ENCODE peak calls at places on chromosomes 12 and 14, in eight cellular contexts. D is CD4-positive, alpha-beta T cell; F is ovary; Z is neuronal stem cell; R is CD8-positive, alpha-beta T cell; H is astrocyte; X is naive thymus-derived CD4-positive, alpha-beta T cell; M is trophoblast cell. G is an unnamed sample.

GRCh38 chr14:100317897-100318808 is 5.0 kb upstream of the SLC25A47 start:
- DNase-seq in D (peak; percentile 70), F (peak; percentile 69), R (peak; percentile 80), M (peak; percentile 57), X (peak; percentile 58), H (peak; percentile 14), Z (no peak), G (peak; percentile 60)

GRCh38 chr14:99596772-99597171 is 7.2 kb downstream of the CCDC85C start:
- DNase-seq in R (no peak), X (no peak), D (no peak), H (no peak), F (no peak), Z (no peak), M (no peak), G (no peak)

GRCh38 chr12:114045333-114045732 is 79.2 kb upstream of the RBM19 start:
- DNase-seq in X (no peak), R (no peak), D (no peak), H (no peak), M (no peak), Z (no peak), F (no peak), G (no peak)

GRCh38 chr12:21710944-21711343 is 53.3 kb upstream of the LDHB start:
- DNase-seq in Z (no peak), M (no peak), X (no peak), H (no peak), R (no peak), D (no peak), F (no peak), G (no peak)

GRCh38 chr12:48765753-48766162 is 23.1 kb downstream of the ADCY6 start:
- DNase-seq in Z (no peak), H (no peak), D (no peak), M (no peak), F (peak; percentile 84), X (no peak), R (no peak), G (no peak)

GRCh38 chr12:111268738-111269572 is 99.9 kb downstream of the PHETA1 start:
- DNase-seq in R (peak; percentile 11), X (no peak), M (no peak), Z (no peak), F (no peak), H (no peak), D (no peak), G (no peak)

GRCh38 chr12:77019920-77020319 is 45.4 kb downstream of the E2F7 start:
- DNase-seq in H (no peak), Z (no peak), X (no peak), M (no peak), R (no peak), F (no peak), D (no peak), G (no peak)

GRCh38 chr14:100825691-100826331 is at the start of gene MEG3:
- DNase-seq in F (peak; percentile 80), R (no peak), M (no peak), Z (no peak), D (no peak), X (no peak), H (peak; percentile 70), G (no peak)

GRCh38 chr14:68479247-68479646 is 313.6 kb downstream of the ZFP36L1 start:
- DNase-seq in D (no peak), X (no peak), R (no peak), F (no peak), Z (no peak), H (no peak), M (peak; percentile 64), G (no peak)

GRCh38 chr12:93524386-93525133 is 47.9 kb upstream of the SOCS2 start:
- DNase-seq in R (no peak), H (no peak), Z (no peak), X (no peak), M (no peak), F (no peak), D (no peak), G (no peak)

GRCh38 chr12:117165342-117165741 is 24.9 kb downstream of the FBXO21 start:
- DNase-seq in X (no peak), M (no peak), H (no peak), F (no peak), R (no peak), Z (no peak), D (no peak), G (no peak)

GRCh38 chr14:105493921-105494605 is 3.0 kb downstream of the TEDC1 start:
- DNase-seq in F (no peak), D (no peak), R (no peak), X (no peak), Z (no peak), H (no peak), M (no peak), G (no peak)

GRCh38 chr14:32404784-32405573 is 75.9 kb downstream of the AKAP6 start:
- DNase-seq in Z (no peak), R (no peak), D (no peak), F (no peak), M (no peak), X (no peak), H (no peak), G (no peak)

GRCh38 chr12:34384693-34385092 is 362.4 kb downstream of the ALG10 start:
- DNase-seq in Z (no peak), M (no peak), R (no peak), X (no peak), H (no peak), F (no peak), D (no peak), G (no peak)
- H3K9me3 ChIP-seq in Z (no peaks in the 10 kb centered on the region), M (peaks cover 100% of the 10 kb centered on the region), R (no peaks in the 10 kb centered on the region), X (no peaks in the 10 kb centered on the region), H (peaks cover 12% of the 10 kb centered on the region), F (no peaks in the 10 kb centered on the region), D (peaks cover 29% of the 10 kb centered on the region), G (no peaks in the 10 kb centered on the region)

DNA sequence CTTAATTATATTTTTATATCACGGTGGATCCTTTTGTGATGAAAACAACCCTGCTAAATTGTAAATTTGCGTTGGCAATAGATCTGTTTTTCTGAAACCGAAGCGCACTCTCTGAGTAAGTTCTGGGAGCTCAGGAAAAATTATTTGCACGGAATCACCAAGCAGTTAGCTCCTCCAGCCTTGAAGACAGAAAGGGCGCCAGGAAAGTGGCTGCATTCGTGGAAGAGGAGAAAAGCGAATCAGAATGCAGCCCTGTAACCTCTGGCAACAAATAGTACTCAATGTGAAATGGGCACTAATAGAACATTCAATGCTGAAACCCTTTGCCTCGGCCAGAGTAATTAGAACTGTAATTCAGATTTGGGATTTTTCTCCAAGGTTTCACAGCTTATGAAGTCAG is 251.6 kb downstream of the EGLN3 start:
- DNase-seq in F (peak; percentile 13), Z (no peak), D (no peak), M (no peak), H (no peak), X (no peak), R (no peak), G (no peak)
- H3K27me3 ChIP-seq in F (no peaks in the 10 kb centered on the region), Z (no peaks in the 10 kb centered on the region), D (no peaks in the 10 kb centered on the region), M (no peaks in the 10 kb centered on the region), H (no peaks in the 10 kb centered on the region), X (no peaks in the 10 kb centered on the region), R (no peaks in the 10 kb centered on the region), G (peaks cover 12% of the 10 kb centered on the region)

GRCh38 chr12:60602601-60603000 is 1006.8 kb downstream of the SLC16A7 start:
- DNase-seq in R (no peak), Z (no peak), X (no peak), H (no peak), M (no peak), D (no peak), F (no peak), G (no peak)
- H3K9me3 ChIP-seq in R (no peaks in the 10 kb centered on the region), Z (no peaks in the 10 kb centered on the region), X (no peaks in the 10 kb centered on the region), H (no peaks in the 10 kb centered on the region), M (no peaks in the 10 kb centered on the region), D (no peaks in the 10 kb centered on the region), F (no peaks in the 10 kb centered on the region), G (no peaks in the 10 kb centered on the region)

DNA sequence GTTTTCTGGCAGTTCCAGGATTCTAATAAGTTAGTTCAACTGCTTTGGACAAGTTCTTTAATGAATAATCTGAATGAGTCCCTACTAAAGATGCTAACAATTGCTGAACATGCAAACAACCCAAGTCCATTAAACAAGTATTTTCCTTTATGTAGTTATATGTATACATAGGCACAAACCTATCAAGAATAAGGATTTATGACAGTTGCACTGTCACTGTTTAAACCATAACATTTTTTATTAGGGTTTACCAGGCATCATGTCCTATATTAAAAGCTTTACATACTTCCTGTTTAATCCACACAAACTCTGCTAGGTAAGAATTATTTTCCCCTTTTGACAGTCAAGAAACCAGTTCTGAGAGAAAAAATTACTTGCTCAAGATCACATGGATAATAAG is 31.9 kb upstream of the COCH start:
- DNase-seq in X (no peak), Z (no peak), D (no peak), F (no peak), H (no peak), R (no peak), M (no peak), G (no peak)
- H3K27me3 ChIP-seq in X (no peaks in the 10 kb centered on the region), Z (no peaks in the 10 kb centered on the region), D (no peaks in the 10 kb centered on the region), F (no peaks in the 10 kb centered on the region), H (no peaks in the 10 kb centered on the region), R (no peaks in the 10 kb centered on the region), M (no peaks in the 10 kb centered on the region), G (peaks cover 2% of the 10 kb centered on the region)

GRCh38 chr14:33897382-33897781 is 53.5 kb downstream of the EGLN3 start:
- DNase-seq in F (no peak), R (no peak), Z (no peak), H (no peak), M (no peak), D (no peak), X (no peak), G (no peak)

GRCh38 chr14:33897878-33898535 is 52.9 kb downstream of the EGLN3 start:
- DNase-seq in H (no peak), M (no peak), F (no peak), R (no peak), X (no peak), D (no peak), Z (no peak), G (no peak)

GRCh38 chr14:33901429-33902155 is 49.3 kb downstream of the EGLN3 start:
- DNase-seq in D (no peak), R (no peak), F (no peak), X (no peak), Z (no peak), H (no peak), M (no peak), G (no peak)

GRCh38 chr14:33900706-33901105 is 50.2 kb downstream of the EGLN3 start:
- DNase-seq in R (no peak), D (no peak), F (no peak), M (no peak), H (no peak), X (no peak), Z (no peak), G (no peak)

DNA sequence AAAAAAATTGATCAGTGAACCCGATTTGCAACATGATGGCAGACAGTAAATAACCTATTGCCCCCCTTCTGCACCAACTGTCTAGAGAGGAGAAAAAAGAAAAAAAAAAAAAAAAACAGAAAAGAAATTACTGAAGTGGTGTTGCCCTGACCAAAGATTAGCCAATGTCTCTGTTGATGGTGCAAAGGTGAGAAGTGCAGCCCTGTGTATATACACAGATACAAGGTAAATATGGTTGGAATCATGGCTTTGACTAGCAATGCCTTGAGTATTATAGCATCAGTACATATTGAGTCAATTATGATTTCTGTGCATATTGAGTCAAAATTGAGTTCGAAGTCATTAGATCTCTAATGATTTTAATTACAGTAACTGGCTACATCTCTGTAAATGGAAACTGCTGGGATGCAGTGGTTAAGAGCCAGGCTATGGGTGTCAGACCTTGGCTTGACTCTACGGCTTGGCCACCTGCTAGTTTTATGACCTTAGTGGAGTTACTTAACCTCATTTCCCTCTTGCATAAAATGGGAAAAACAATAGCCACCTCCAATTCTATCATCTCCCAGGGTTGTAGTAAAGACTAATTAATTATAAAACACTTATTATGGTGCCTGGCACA is 51.0 kb downstream of the EGLN3 start:
- DNase-seq in M (no peak), R (no peak), X (no peak), H (no peak), Z (no peak), F (no peak), D (no peak), G (no peak)
- H3K9me3 ChIP-seq in M (peaks cover 3% of the 10 kb centered on the region), R (no peaks in the 10 kb centered on the region), X (no peaks in the 10 kb centered on the region), H (no peaks in the 10 kb centered on the region), Z (no peaks in the 10 kb centered on the region), F (no peaks in the 10 kb centered on the region), D (no peaks in the 10 kb centered on the region), G (no peaks in the 10 kb centered on the region)